ENCODE peak calls at places on chromosome 17, in nine cellular contexts. One of them, this sample, is unnamed.

GRCh38 chr17:79797492-79798295 is 817 bp upstream of the CBX8 start:
- DNase-seq in stimulated activated CD8-positive, alpha-beta memory T cell treated with anti-CD3 and anti-CD28 coated beads, Interleukin-4, amount 100 ng/mL, for 4 hours: no peak
- DNase-seq in GM12865: peak; percentile 41
- DNase-seq in H54: peak; percentile 42
- DNase-seq in GM10248: no peak
- DNase-seq in effector CD4-positive, alpha-beta T cell: no peak
- DNase-seq in T-helper 2 cell: no peak
- DNase-seq in ascending aorta: no peak
- DNase-seq in RWPE1: no peak
- DNase-seq in this sample: peak; percentile 77

GRCh38 chr17:9021985-9022552 is 759 bp downstream of the NTN1 start:
- DNase-seq in stimulated activated CD8-positive, alpha-beta memory T cell treated with anti-CD3 and anti-CD28 coated beads, Interleukin-4, amount 100 ng/mL, for 4 hours: no peak
- DNase-seq in GM12865: peak; percentile 23
- DNase-seq in H54: no peak
- DNase-seq in GM10248: peak; percentile 41
- DNase-seq in effector CD4-positive, alpha-beta T cell: no peak
- DNase-seq in T-helper 2 cell: no peak
- DNase-seq in ascending aorta: no peak
- DNase-seq in RWPE1: peak; percentile 24
- DNase-seq in this sample: peak; percentile 83

GRCh38 chr17:64357191-64357981 is 33.3 kb downstream of the PECAM1 start:
- DNase-seq in stimulated activated CD8-positive, alpha-beta memory T cell treated with anti-CD3 and anti-CD28 coated beads, Interleukin-4, amount 100 ng/mL, for 4 hours: no peak
- DNase-seq in GM12865: no peak
- DNase-seq in H54: peak; percentile 56
- DNase-seq in GM10248: no peak
- DNase-seq in effector CD4-positive, alpha-beta T cell: no peak
- DNase-seq in T-helper 2 cell: no peak
- DNase-seq in ascending aorta: no peak
- DNase-seq in RWPE1: peak; percentile 46
- DNase-seq in this sample: no peak

GRCh38 chr17:40922239-40922638 is 15.2 kb downstream of the KRT23 start:
- DNase-seq in stimulated activated CD8-positive, alpha-beta memory T cell treated with anti-CD3 and anti-CD28 coated beads, Interleukin-4, amount 100 ng/mL, for 4 hours: no peak
- DNase-seq in GM12865: no peak
- DNase-seq in H54: peak; percentile 63
- DNase-seq in GM10248: no peak
- DNase-seq in effector CD4-positive, alpha-beta T cell: no peak
- DNase-seq in T-helper 2 cell: no peak
- DNase-seq in ascending aorta: peak; percentile 15
- DNase-seq in RWPE1: peak; percentile 56
- DNase-seq in this sample: peak; percentile 94

GRCh38 chr17:42284566-42284965 is 3.7 kb upstream of the STAT5A start:
- DNase-seq in stimulated activated CD8-positive, alpha-beta memory T cell treated with anti-CD3 and anti-CD28 coated beads, Interleukin-4, amount 100 ng/mL, for 4 hours: no peak
- DNase-seq in GM12865: no peak
- DNase-seq in H54: no peak
- DNase-seq in GM10248: no peak
- DNase-seq in effector CD4-positive, alpha-beta T cell: no peak
- DNase-seq in T-helper 2 cell: no peak
- DNase-seq in ascending aorta: no peak
- DNase-seq in RWPE1: no peak
- DNase-seq in this sample: no peak

GRCh38 chr17:57948169-57948554 is 7.0 kb downstream of the CUEDC1 start:
- DNase-seq in stimulated activated CD8-positive, alpha-beta memory T cell treated with anti-CD3 and anti-CD28 coated beads, Interleukin-4, amount 100 ng/mL, for 4 hours: no peak
- DNase-seq in GM12865: no peak
- DNase-seq in H54: no peak
- DNase-seq in GM10248: no peak
- DNase-seq in effector CD4-positive, alpha-beta T cell: no peak
- DNase-seq in T-helper 2 cell: no peak
- DNase-seq in ascending aorta: no peak
- DNase-seq in RWPE1: no peak
- DNase-seq in this sample: no peak

GRCh38 chr17:45398800-45399199 is 33.9 kb downstream of the ARHGAP27 start:
- DNase-seq in stimulated activated CD8-positive, alpha-beta memory T cell treated with anti-CD3 and anti-CD28 coated beads, Interleukin-4, amount 100 ng/mL, for 4 hours: no peak
- DNase-seq in GM12865: no peak
- DNase-seq in H54: no peak
- DNase-seq in GM10248: no peak
- DNase-seq in effector CD4-positive, alpha-beta T cell: no peak
- DNase-seq in T-helper 2 cell: no peak
- DNase-seq in ascending aorta: no peak
- DNase-seq in RWPE1: no peak
- DNase-seq in this sample: no peak

GRCh38 chr17:1197781-1198490 is 18.2 kb upstream of the ABR start:
- DNase-seq in stimulated activated CD8-positive, alpha-beta memory T cell treated with anti-CD3 and anti-CD28 coated beads, Interleukin-4, amount 100 ng/mL, for 4 hours: peak; percentile 56
- DNase-seq in GM12865: peak; percentile 98
- DNase-seq in H54: no peak
- DNase-seq in GM10248: peak; percentile 85
- DNase-seq in effector CD4-positive, alpha-beta T cell: peak; percentile 16
- DNase-seq in T-helper 2 cell: no peak
- DNase-seq in ascending aorta: peak; percentile 81
- DNase-seq in RWPE1: no peak
- DNase-seq in this sample: no peak

GRCh38 chr17:50222922-50223321 is 21.5 kb upstream of the COL1A1 start:
- DNase-seq in stimulated activated CD8-positive, alpha-beta memory T cell treated with anti-CD3 and anti-CD28 coated beads, Interleukin-4, amount 100 ng/mL, for 4 hours: no peak
- DNase-seq in GM12865: no peak
- DNase-seq in H54: no peak
- DNase-seq in GM10248: no peak
- DNase-seq in effector CD4-positive, alpha-beta T cell: no peak
- DNase-seq in T-helper 2 cell: no peak
- DNase-seq in ascending aorta: no peak
- DNase-seq in RWPE1: no peak
- DNase-seq in this sample: no peak

GRCh38 chr17:83182620-83183063 is 103.2 kb downstream of the METRNL start:
- DNase-seq in stimulated activated CD8-positive, alpha-beta memory T cell treated with anti-CD3 and anti-CD28 coated beads, Interleukin-4, amount 100 ng/mL, for 4 hours: no peak
- DNase-seq in GM12865: no peak
- DNase-seq in H54: no peak
- DNase-seq in GM10248: no peak
- DNase-seq in effector CD4-positive, alpha-beta T cell: no peak
- DNase-seq in T-helper 2 cell: no peak
- DNase-seq in ascending aorta: no peak
- DNase-seq in RWPE1: no peak
- DNase-seq in this sample: peak; percentile 51

This sample was measured in islet precursor cell.